ENCODE peak calls at places on chromosomes 11 and 22, in six cellular contexts. T is vagina, V is thoracic aorta, N is fibroblast of mammary gland, Z is lower leg skin, K is fibroblast of pulmonary artery. U is an unnamed sample.

GRCh38 chr11:11973361-11973800 is 35.0 kb downstream of the DKK3 start:
- DNase-seq in T (peak), V (peak), N (peak), K (peak), Z (peak), U (peak)

GRCh38 chr11:116724813-116725212 is 48.0 kb downstream of the BUD13 start:
- DNase-seq in Z (no peak), N (no peak), T (no peak), V (no peak), K (no peak), U (no peak)

GRCh38 chr11:61124574-61125309 is 22.5 kb downstream of the CD5 start:
- DNase-seq in N (no peak), K (no peak), V (no peak), Z (no peak), T (no peak), U (no peak)

GRCh38 chr22:26800858-26801257 is 143.5 kb downstream of the MIAT start:
- DNase-seq in K (no peak), Z (no peak), N (peak), V (no peak), T (no peak), U (no peak)

GRCh38 chr11:46594785-46595184 is 962 bp upstream of the AMBRA1 start:
- DNase-seq in Z (no peak), V (no peak), T (no peak), N (no peak), K (no peak), U (no peak)

GRCh38 chr11:17992916-17993315 is 19.9 kb downstream of the SERGEF start:
- DNase-seq in V (no peak), Z (no peak), T (no peak), N (no peak), K (no peak), U (peak)

GRCh38 chr11:77206264-77207018 is 78.4 kb downstream of the MYO7A start:
- DNase-seq in T (no peak), K (no peak), N (no peak), Z (no peak), V (no peak), U (no peak)

GRCh38 chr11:27116684-27117083 is 76.1 kb downstream of the BBOX1 start:
- DNase-seq in Z (no peak), V (no peak), K (peak), N (peak), T (no peak), U (peak)

GRCh38 chr11:124384399-124384798 is at the start of gene OR8B2:
- DNase-seq in V (no peak), T (no peak), Z (no peak), K (no peak), N (no peak), U (no peak)

GRCh38 chr11:76795285-76795935 is 12.3 kb downstream of the TSKU start:
- DNase-seq in V (no peak), T (peak), Z (peak), N (no peak), K (no peak), U (no peak)

GRCh38 chr11:32366671-32367070 is 68.7 kb downstream of the WT1 start:
- DNase-seq in T (no peak), Z (no peak), V (no peak), K (peak), N (no peak), U (no peak)

GRCh38 chr11:103541186-103541795 is 432.1 kb downstream of the DYNC2H1 start:
- DNase-seq in Z (peak), T (no peak), N (peak), K (no peak), V (no peak), U (no peak)

GRCh38 chr11:10975287-10975721 is 117.5 kb upstream of the ZBED5 start:
- DNase-seq in V (no peak), Z (no peak), K (no peak), N (no peak), T (no peak), U (no peak)

GRCh38 chr11:130315354-130315970 is 745 bp upstream of the ZBTB44 start:
- DNase-seq in K (no peak), V (no peak), N (no peak), Z (peak), T (no peak), U (no peak)

GRCh38 chr11:2575611-2576051 is 124.2 kb downstream of the KCNQ1OT1 start:
- DNase-seq in K (no peak), Z (no peak), T (no peak), V (no peak), N (no peak), U (no peak)

GRCh38 chr22:41382098-41382578 is 396 bp downstream of the TEF start:
- DNase-seq in N (peak), T (peak), K (peak), V (peak), Z (peak), U (peak)

GRCh38 chr22:24189249-24190158 is 8.2 kb downstream of the SUSD2 start:
- DNase-seq in T (no peak), V (no peak), Z (peak), N (peak), K (peak), U (peak)

GRCh38 chr11:119741369-119742262 is 12.6 kb upstream of the NECTIN1 start:
- DNase-seq in V (no peak), N (no peak), K (peak), Z (no peak), T (no peak), U (peak)

GRCh38 chr11:120995184-120995583 is 28.7 kb upstream of the TBCEL start:
- DNase-seq in V (no peak), T (no peak), Z (no peak), K (no peak), N (no peak), U (no peak)

GRCh38 chr11:59012106-59012941 is 73.0 kb downstream of the GLYATL1 start:
- DNase-seq in T (no peak), V (no peak), Z (no peak), K (no peak), N (no peak), U (no peak)

GRCh38 chr11:30789270-30789669 is 203.1 kb upstream of the MPPED2 start:
- DNase-seq in Z (no peak), K (peak), V (no peak), N (peak), T (no peak), U (peak)

GRCh38 chr11:27317751-27318150 is 45.3 kb downstream of the CCDC34 start:
- DNase-seq in K (peak), N (peak), V (no peak), Z (no peak), T (no peak), U (peak)

GRCh38 chr22:25644122-25644521 is 79.6 kb downstream of the GRK3 start:
- DNase-seq in T (no peak), V (no peak), K (no peak), Z (no peak), N (no peak), U (no peak)

GRCh38 chr22:37632174-37633081 is 7.0 kb upstream of the SH3BP1 start:
- DNase-seq in T (no peak), V (no peak), N (no peak), Z (no peak), K (no peak), U (no peak)

GRCh38 chr11:665062-665706 is 28.1 kb downstream of the DRD4 start:
- DNase-seq in Z (no peak), V (no peak), T (no peak), N (no peak), K (no peak), U (peak)

GRCh38 chr11:119774180-119774763 is 45.3 kb upstream of the NECTIN1 start:
- DNase-seq in T (no peak), N (peak), K (peak), Z (no peak), V (no peak), U (no peak)

GRCh38 chr11:61009392-61010275 is 38.2 kb downstream of the CD6 start:
- DNase-seq in K (no peak), V (no peak), Z (no peak), N (no peak), T (no peak), U (no peak)

GRCh38 chr22:18955696-18956095 is 19.6 kb upstream of the PRODH start:
- DNase-seq in Z (no peak), K (no peak), N (no peak), T (no peak), V (no peak), U (no peak)

GRCh38 chr22:20654343-20655208 is 119.3 kb upstream of the SERPIND1 start:
- DNase-seq in T (peak), V (no peak), K (no peak), N (no peak), Z (no peak), U (no peak)

GRCh38 chr11:34313099-34313517 is 44.7 kb downstream of the ABTB2 start:
- DNase-seq in K (no peak), N (no peak), T (no peak), Z (no peak), V (no peak), U (no peak)

GRCh38 chr22:26234267-26234666 is 65.0 kb downstream of the SEZ6L start:
- DNase-seq in Z (no peak), T (no peak), N (no peak), V (no peak), K (no peak), U (no peak)

GRCh38 chr22:32482708-32483107 is 8.1 kb downstream of the FBXO7 start:
- DNase-seq in N (no peak), T (no peak), K (no peak), Z (no peak), V (no peak), U (no peak)

GRCh38 chr22:17982572-17983141 is 41.7 kb downstream of the MICAL3 start:
- DNase-seq in N (no peak), Z (no peak), T (no peak), V (no peak), K (no peak), U (no peak)

GRCh38 chr22:49793871-49794270 is 33.8 kb downstream of the BRD1 start:
- DNase-seq in K (no peak), T (no peak), N (no peak), V (no peak), Z (no peak), U (no peak)
- TF ChIP-seq CTCF in K (no peak), T (no peak), N (no peak), V (no peak), Z (no peak), U (no peak)

GRCh38 chr22:36267896-36268485 is 15.1 kb downstream of the APOL1 start:
- DNase-seq in K (no peak), T (no peak), Z (no peak), V (no peak), N (no peak), U (no peak)

GRCh38 chr22:36267058-36267457 is 14.1 kb downstream of the APOL1 start:
- DNase-seq in K (no peak), V (no peak), T (no peak), N (no peak), Z (no peak), U (no peak)
- H3K4me3 ChIP-seq in K (no peak), V (no peak), T (no peak), N (no peak), Z (no peak), U (no peak)

GRCh38 chr11:133898031-133898769 is 52.9 kb upstream of the SPATA19 start:
- DNase-seq in Z (no peak), N (no peak), T (no peak), K (no peak), V (no peak), U (no peak)
- TF ChIP-seq CTCF in Z (no peak), N (no peak), T (no peak), K (no peak), V (no peak), U (no peak)

GRCh38 chr22:50532824-50533344 is 3.1 kb upstream of the TYMP start:
- DNase-seq in V (no peak), K (no peak), T (no peak), Z (no peak), N (no peak), U (no peak)
- H3K4me3 ChIP-seq in V (peak), K (no peak), T (no peak), Z (no peak), N (no peak), U (no peak)

GRCh38 chr11:134472188-134472455 is 60.1 kb upstream of the B3GAT1 start:
- DNase-seq in K (no peak), N (no peak), V (no peak), Z (no peak), T (no peak), U (no peak)
- TF ChIP-seq CTCF in K (no peak), N (no peak), V (no peak), Z (no peak), T (no peak), U (no peak)

DNA sequence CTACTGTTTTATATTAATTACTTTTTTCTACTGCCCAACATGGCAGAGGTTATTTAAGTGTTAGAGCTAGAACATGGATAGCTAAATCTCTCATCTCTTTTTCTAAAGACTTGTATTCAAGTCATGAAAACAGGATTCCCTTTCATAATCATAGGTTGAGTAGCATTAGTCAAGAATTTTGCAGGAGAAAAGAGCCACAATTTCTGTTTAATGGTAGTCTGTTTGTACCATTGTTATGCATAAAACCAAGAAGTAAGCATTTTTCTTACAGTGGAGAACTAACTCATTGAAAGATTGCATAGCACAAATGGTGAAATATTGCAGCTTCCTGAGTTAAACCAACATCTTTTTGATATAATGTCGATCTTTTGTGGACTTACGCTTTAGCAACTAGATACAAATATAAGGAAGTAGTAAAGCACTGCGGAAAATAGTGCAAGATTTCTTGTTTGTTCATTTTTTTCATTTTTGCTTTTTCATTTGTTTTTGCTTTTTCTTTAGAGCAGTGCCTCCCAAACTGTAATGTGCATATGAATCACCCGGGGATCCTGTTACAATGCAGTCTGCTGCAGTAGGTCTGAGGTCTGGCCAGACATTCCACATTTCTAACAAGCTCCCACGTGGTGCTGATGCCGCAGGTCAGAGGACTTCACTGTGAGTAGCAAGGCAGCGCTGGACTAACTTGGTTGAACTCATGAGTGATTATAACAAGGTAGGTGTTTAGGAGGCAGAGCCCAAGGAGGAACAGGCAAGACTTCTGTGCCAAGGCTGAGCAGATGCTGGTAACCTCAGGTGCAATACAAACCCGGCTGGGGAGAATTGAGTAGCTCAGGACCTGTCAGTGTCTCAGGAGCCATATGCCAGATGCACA is 4.6 kb downstream of the ETS1 start:
- DNase-seq in K (peak), N (peak), Z (no peak), V (no peak), T (no peak), U (peak)
- H3K4me3 ChIP-seq in K (no peak), N (no peak), Z (no peak), V (no peak), T (no peak), U (no peak)

GRCh38 chr22:33819743-33820142 is 100.5 kb downstream of the LARGE1 start:
- DNase-seq in V (no peak), Z (no peak), K (no peak), T (no peak), N (no peak), U (no peak)
- TF ChIP-seq CTCF in V (no peak), Z (no peak), K (no peak), T (no peak), N (no peak), U (no peak)

U was measured in foreskin fibroblast.